ENCODE peak calls at places on chromosome 14, in seven cellular contexts. T, O, H, Y, M, X and I are unnamed samples.

GRCh38 chr14:92704036-92704804 is 44.2 kb downstream of the LGMN start:
- DNase-seq in O (no peak), T (no peak), H (peak), Y (no peak), M (no peak), X (no peak), I (no peak)

GRCh38 chr14:51774209-51774608 is 86.2 kb upstream of the GNG2 start:
- DNase-seq in Y (peak), T (no peak), X (no peak), O (no peak), H (no peak), M (no peak), I (no peak)

GRCh38 chr14:69619007-69619406 is 7.6 kb downstream of the SUSD6 start:
- DNase-seq in M (no peak), T (no peak), Y (no peak), X (no peak), O (no peak), H (peak), I (no peak)

GRCh38 chr14:68655021-68655811 is 137.7 kb downstream of the ZFP36L1 start:
- DNase-seq in Y (no peak), X (no peak), T (no peak), O (no peak), H (peak), M (peak), I (peak)

GRCh38 chr14:79077096-79077495 is 906.9 kb downstream of the NRXN3 start:
- DNase-seq in M (no peak), T (no peak), X (no peak), H (no peak), Y (no peak), O (no peak), I (no peak)

GRCh38 chr14:88995437-88996198 is 171.2 kb downstream of the TTC8 start:
- DNase-seq in H (peak), T (no peak), X (no peak), M (no peak), O (no peak), Y (no peak), I (no peak)

GRCh38 chr14:101069666-101070362 is 166.3 kb upstream of the RTL1 start:
- DNase-seq in X (no peak), O (no peak), T (no peak), M (no peak), H (peak), Y (no peak), I (no peak)

GRCh38 chr14:101899263-101899662 is 65.1 kb upstream of the DYNC1H1 start:
- DNase-seq in T (no peak), M (no peak), Y (no peak), O (no peak), H (no peak), X (no peak), I (no peak)

GRCh38 chr14:103141117-103141796 is 18.0 kb downstream of the TNFAIP2 start:
- DNase-seq in Y (peak), X (peak), O (peak), M (no peak), H (peak), T (peak), I (peak)